ENCODE peak calls at places on chromosomes 11 and 22, in four cellular contexts. L, Y, U and G are unnamed samples.

GRCh38 chr11:106770489-106771100 is 247.7 kb downstream of the GUCY1A2 start:
- DNase-seq in Y (no peak), L (no peak), U (no peak), G (no peak)

GRCh38 chr11:10526974-10527918 is 13.7 kb downstream of the RNF141 start:
- DNase-seq in U (peak), Y (no peak), L (no peak), G (peak)

GRCh38 chr11:117930668-117931330 is 1.6 kb upstream of the TMPRSS13 start:
- DNase-seq in Y (no peak), L (no peak), U (no peak), G (no peak)

GRCh38 chr22:48051796-48052620 is 1289.6 kb downstream of the TBC1D22A start:
- DNase-seq in Y (no peak), L (no peak), U (no peak), G (no peak)

GRCh38 chr11:79045811-79046304 is 395.0 kb downstream of the TENM4 start:
- DNase-seq in L (no peak), U (no peak), Y (no peak), G (peak)

GRCh38 chr11:78332872-78333271 is 84.7 kb downstream of the GAB2 start:
- DNase-seq in Y (no peak), L (no peak), U (no peak), G (no peak)

GRCh38 chr22:33848251-33848650 is 72.0 kb downstream of the LARGE1 start:
- DNase-seq in Y (no peak), L (no peak), U (no peak), G (no peak)

GRCh38 chr22:41504397-41504796 is 35.5 kb downstream of the ACO2 start:
- DNase-seq in L (no peak), Y (no peak), U (no peak), G (peak)

GRCh38 chr11:4076774-4077173 is 17.8 kb upstream of the RRM1 start:
- DNase-seq in Y (no peak), L (no peak), U (no peak), G (no peak)

GRCh38 chr22:49046546-49047305 is 780.9 kb downstream of the BRD1 start:
- DNase-seq in L (peak), Y (peak), U (no peak), G (no peak)

GRCh38 chr11:35338928-35339327 is 80.4 kb downstream of the SLC1A2 start:
- DNase-seq in U (peak), L (no peak), Y (no peak), G (no peak)

GRCh38 chr22:49977578-49977977 is 17.0 kb downstream of the PIM3 start:
- DNase-seq in L (peak), U (no peak), Y (no peak), G (no peak)

GRCh38 chr11:114291381-114291780 is 4.8 kb upstream of the NNMT start:
- DNase-seq in Y (no peak), U (peak), L (no peak), G (no peak)

GRCh38 chr11:12271826-12272366 is 105.5 kb upstream of the PARVA start:
- DNase-seq in Y (no peak), L (no peak), U (no peak), G (no peak)

GRCh38 chr11:130217133-130217631 is 57.6 kb downstream of the ST14 start:
- DNase-seq in U (no peak), L (peak), Y (no peak), G (no peak)